ENCODE peak calls at places on chromosomes 6 and 20, in seven cellular contexts. B, S, E, D, J, C and V are unnamed samples.

GRCh38 chr20:44370639-44371218 is 15.2 kb downstream of the HNF4A start:
- DNase-seq in D (no peak), S (no peak), E (no peak), J (no peak), C (peak; percentile 97), B (no peak), V (no peak)

GRCh38 chr20:1945134-1945618 is 48.7 kb downstream of the PDYN start:
- DNase-seq in J (no peak), C (no peak), S (no peak), D (no peak), E (no peak), B (no peak), V (no peak)

GRCh38 chr6:34459899-34460593 is 5.8 kb upstream of the PACSIN1 start:
- DNase-seq in E (peak; percentile 63), S (peak; percentile 24), B (peak; percentile 70), D (peak; percentile 74), C (peak; percentile 59), J (peak; percentile 59), V (peak; percentile 50)

GRCh38 chr20:56833427-56833826 is 204.3 kb downstream of the TFAP2C start:
- DNase-seq in C (no peak), B (no peak), J (no peak), D (no peak), S (no peak), E (no peak), V (no peak)

GRCh38 chr6:117425431-117426153 is at the start of gene ROS1:
- DNase-seq in E (no peak), J (no peak), C (no peak), D (no peak), S (no peak), B (no peak), V (no peak)

GRCh38 chr6:167828325-167828956 is 1.7 kb downstream of the AFDN start:
- DNase-seq in S (no peak), J (no peak), B (no peak), C (no peak), D (no peak), E (no peak), V (no peak)

GRCh38 chr20:44019638-44020335 is 105.1 kb downstream of the TOX2 start:
- DNase-seq in D (no peak), S (no peak), J (no peak), C (no peak), E (no peak), B (no peak), V (no peak)

GRCh38 chr6:137309078-137309762 is 90.0 kb upstream of the IFNGR1 start:
- DNase-seq in C (peak; percentile 56), D (no peak), S (peak; percentile 15), J (peak; percentile 52), B (peak; percentile 22), E (peak; percentile 3), V (no peak)

GRCh38 chr6:132025468-132025867 is 74.3 kb upstream of the CCN2 start:
- DNase-seq in E (no peak), B (no peak), S (no peak), C (no peak), J (no peak), D (no peak), V (no peak)

DNA sequence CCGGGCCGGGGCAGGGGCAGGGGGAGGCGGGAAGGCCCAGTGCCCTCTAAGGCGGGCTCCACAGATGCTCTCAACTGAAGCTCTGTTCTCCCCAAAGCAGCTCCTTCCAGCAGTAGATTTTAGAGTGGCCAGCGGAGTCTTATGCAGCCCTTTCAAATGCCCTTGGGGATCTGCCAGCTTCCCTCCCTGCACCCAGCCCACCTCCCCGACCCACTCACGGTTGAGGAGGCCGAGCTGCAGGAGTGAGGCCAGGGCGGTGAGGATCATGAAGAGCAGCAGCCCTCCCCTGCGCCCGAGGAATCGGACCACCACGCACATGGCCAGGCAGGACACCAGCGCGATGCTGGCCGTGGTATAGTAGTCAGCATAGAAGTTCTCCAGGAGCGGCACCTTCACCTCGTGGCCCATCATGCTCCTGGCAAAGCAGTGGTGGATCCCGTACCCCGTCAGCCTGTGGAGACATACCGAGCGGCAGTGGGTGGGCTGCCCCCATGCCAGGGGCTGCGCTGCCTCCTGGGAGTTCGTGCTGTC is 28.0 kb downstream of the PSMG4 start:
- DNase-seq in D (no peak), B (no peak), C (no peak), E (no peak), J (no peak), S (no peak), V (no peak)
- TF ChIP-seq SIN3A in D (no peak), B (no peak), C (no peak), E (no peak), J (no peak), S (no peak), V (no peak)

DNA sequence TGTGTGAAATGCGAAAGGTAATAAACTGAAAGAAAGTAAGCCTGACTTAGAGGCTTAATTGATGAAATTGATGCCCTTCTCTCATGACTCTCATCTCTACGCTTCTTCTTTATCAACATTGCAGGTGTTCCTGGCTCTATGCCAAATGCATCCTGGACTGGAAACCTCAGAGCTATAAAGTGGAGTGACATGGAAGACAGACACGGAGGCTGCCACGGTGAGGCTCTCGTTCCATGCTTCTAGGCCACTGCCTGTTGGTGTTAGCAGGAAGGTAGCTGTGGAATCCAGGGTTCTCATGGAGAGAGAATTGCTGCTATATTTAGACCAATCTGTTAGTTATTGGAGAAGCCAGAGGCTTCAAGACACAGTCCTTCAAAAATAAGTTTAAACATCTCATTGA is 73.2 kb downstream of the C6orf52 start:
- DNase-seq in C (no peak), S (no peak), E (no peak), B (no peak), D (no peak), J (no peak), V (no peak)
- TF ChIP-seq SIN3A in C (no peak), S (no peak), E (no peak), B (no peak), D (no peak), J (no peak), V (no peak)

GRCh38 chr6:23823421-23823820 is 302.6 kb upstream of the NRSN1 start:
- DNase-seq in D (no peak), C (peak; percentile 79), S (no peak), J (no peak), B (no peak), E (no peak), V (no peak)
- TF ChIP-seq SIN3A in D (no peak), C (no peak), S (no peak), J (no peak), B (no peak), E (no peak), V (no peak)

GRCh38 chr6:14736231-14736953 is 509.5 kb upstream of the JARID2 start:
- DNase-seq in S (no peak), C (no peak), D (no peak), J (no peak), B (no peak), E (no peak), V (no peak)

GRCh38 chr6:14734052-14734415 is 511.8 kb upstream of the JARID2 start:
- DNase-seq in C (no peak), B (no peak), E (no peak), J (no peak), S (no peak), D (peak; percentile 63), V (no peak)

GRCh38 chr6:14732226-14732844 is 513.5 kb upstream of the JARID2 start:
- DNase-seq in D (no peak), J (no peak), B (no peak), S (no peak), C (no peak), E (no peak), V (no peak)

GRCh38 chr6:14732845-14733757 is 512.8 kb upstream of the JARID2 start:
- DNase-seq in D (no peak), J (no peak), C (peak; percentile 31), B (peak; percentile 79), E (no peak), S (no peak), V (no peak)

GRCh38 chr6:14734416-14735340 is 511.2 kb upstream of the JARID2 start:
- DNase-seq in E (no peak), J (no peak), C (no peak), D (peak; percentile 70), B (peak; percentile 72), S (peak; percentile 88), V (no peak)
- TF ChIP-seq SIN3A in E (no peak), J (no peak), C (no peak), D (no peak), B (no peak), S (no peak), V (no peak)

DNA sequence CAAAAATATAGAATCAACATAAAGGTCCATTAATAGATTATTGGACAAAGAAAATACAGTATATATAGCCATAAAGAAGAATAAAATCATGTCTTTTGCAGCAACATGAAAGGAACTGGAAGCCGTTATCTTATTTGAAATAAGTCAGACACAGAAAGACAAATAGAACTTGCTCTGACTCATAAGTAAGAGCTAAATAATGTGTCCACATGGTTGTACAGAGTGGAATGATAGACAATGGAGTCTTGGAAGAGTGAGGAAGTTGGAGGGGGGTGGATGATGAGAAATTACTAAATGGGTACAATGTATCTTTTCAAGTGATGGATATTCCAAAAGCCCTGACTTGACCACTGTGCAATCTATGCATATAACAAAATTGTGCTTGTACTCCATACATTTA is 613.5 kb downstream of the PHF3 start:
- DNase-seq in B (no peak), C (peak; percentile 26), D (no peak), J (no peak), S (no peak), E (no peak), V (no peak)
- TF ChIP-seq SIN3A in B (no peak), C (no peak), D (no peak), J (no peak), S (no peak), E (no peak), V (no peak)

DNA sequence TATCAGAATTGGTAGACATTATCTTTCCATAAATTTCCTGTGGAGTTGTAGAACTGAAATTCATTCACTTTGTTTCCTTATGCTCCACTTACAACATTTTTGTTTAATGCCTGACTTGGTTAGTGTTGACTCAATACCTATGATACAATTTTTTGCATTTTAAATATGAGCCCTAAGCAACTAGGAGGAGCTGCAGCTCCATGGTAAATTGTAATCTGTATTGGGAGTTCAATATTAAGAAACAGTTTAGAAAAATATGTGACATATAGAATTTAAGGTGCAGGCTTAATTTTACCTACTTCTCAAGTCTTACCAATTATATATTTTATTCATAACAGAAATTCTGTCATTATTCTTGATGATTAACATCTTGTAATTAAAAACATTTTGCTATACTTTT is 868.3 kb downstream of the EYS start:
- DNase-seq in J (no peak), E (no peak), D (no peak), C (no peak), S (no peak), B (no peak), V (no peak)
- TF ChIP-seq SIN3A in J (no peak), E (no peak), D (no peak), C (no peak), S (no peak), B (no peak), V (no peak)